ENCODE peak calls at places on chromosomes 2 and 18, in seven cellular contexts. F is HCT116, R is K562, N is SK-N-SH, T is T47D, H is HepG2, C is H1. E is an unnamed sample.

GRCh38 chr2:23541453-23542334 is 156.7 kb downstream of the KLHL29 start:
- DNase-seq in F (no peak), R (no peak), N (no peak), T (no peak), H (no peak), C (no peak), E (no peak)

GRCh38 chr18:8040021-8040420 is 472.9 kb downstream of the PTPRM start:
- DNase-seq in F (no peak), R (no peak), N (no peak), T (no peak), H (no peak), C (no peak), E (no peak)

GRCh38 chr18:8800445-8800844 is 95.1 kb downstream of the MTCL1 start:
- DNase-seq in F (peak), R (no peak), N (no peak), T (peak), H (no peak), C (peak), E (no peak)

GRCh38 chr2:10073706-10074105 is 6.5 kb downstream of the CYS1 start:
- DNase-seq in F (no peak), R (no peak), N (no peak), T (no peak), H (no peak), C (no peak), E (no peak)

GRCh38 chr18:25805323-25805722 is 285.1 kb downstream of the SS18 start:
- DNase-seq in F (no peak), R (no peak), N (no peak), T (no peak), H (no peak), C (no peak), E (no peak)

GRCh38 chr2:10668402-10669012 is 21.3 kb downstream of the NOL10 start:
- DNase-seq in F (peak), R (peak), N (peak), T (peak), H (peak), C (no peak), E (peak)

GRCh38 chr18:78716022-78716421 is 263.6 kb upstream of the SALL3 start:
- DNase-seq in F (no peak), R (no peak), N (no peak), T (no peak), H (no peak), C (no peak), E (no peak)

GRCh38 chr2:240205348-240205747 is 64.9 kb upstream of the OTOS start:
- DNase-seq in F (no peak), R (no peak), N (no peak), T (no peak), H (no peak), C (no peak), E (no peak)

GRCh38 chr2:46074501-46074900 is 222.7 kb upstream of the EPAS1 start:
- DNase-seq in F (no peak), R (no peak), N (no peak), T (no peak), H (no peak), C (no peak), E (no peak)

GRCh38 chr2:47310801-47311560 is 92.0 kb upstream of the MSH2 start:
- DNase-seq in F (no peak), R (no peak), N (peak), T (no peak), H (peak), C (no peak), E (no peak)

GRCh38 chr2:219561179-219562048 is 9.9 kb downstream of the OBSL1 start:
- DNase-seq in F (no peak), R (no peak), N (peak), T (no peak), H (peak), C (no peak), E (no peak)

GRCh38 chr2:219570194-219570923 is 980 bp downstream of the OBSL1 start:
- DNase-seq in F (no peak), R (peak), N (peak), T (peak), H (no peak), C (no peak), E (no peak)

GRCh38 chr2:105744091-105744908 is 412 bp upstream of the NCK2 start:
- DNase-seq in F (no peak), R (peak), N (peak), T (peak), H (peak), C (no peak), E (no peak)

GRCh38 chr18:70280007-70280925 is 8.6 kb upstream of the SOCS6 start:
- DNase-seq in F (peak), R (no peak), N (no peak), T (no peak), H (no peak), C (no peak), E (no peak)

GRCh38 chr2:146992057-146992456 is 852.8 kb upstream of the ACVR2A start:
- DNase-seq in F (no peak), R (no peak), N (no peak), T (no peak), H (no peak), C (no peak), E (no peak)

GRCh38 chr2:202022755-202023154 is 10.9 kb upstream of the FZD7 start:
- DNase-seq in F (no peak), R (no peak), N (no peak), T (no peak), H (no peak), C (no peak), E (no peak)

GRCh38 chr2:101704046-101704466 is 6.5 kb downstream of the MAP4K4 start:
- DNase-seq in F (no peak), R (no peak), N (no peak), T (no peak), H (no peak), C (no peak), E (no peak)

GRCh38 chr2:161552015-161552414 is 72.2 kb upstream of the SLC4A10 start:
- DNase-seq in F (no peak), R (no peak), N (no peak), T (no peak), H (no peak), C (no peak), E (no peak)

GRCh38 chr2:72915907-72916742 is 1.2 kb upstream of the EMX1 start:
- DNase-seq in F (no peak), R (peak), N (peak), T (peak), H (peak), C (no peak), E (no peak)

GRCh38 chr18:79572093-79572780 is 107.4 kb upstream of the CTDP1 start:
- DNase-seq in F (no peak), R (no peak), N (no peak), T (no peak), H (no peak), C (no peak), E (no peak)

GRCh38 chr2:96756788-96757476 is 3.8 kb upstream of the CNNM4 start:
- DNase-seq in F (no peak), R (no peak), N (no peak), T (no peak), H (no peak), C (no peak), E (no peak)

GRCh38 chr2:58638256-58638795 is 397.2 kb upstream of the FANCL start:
- DNase-seq in F (no peak), R (no peak), N (no peak), T (no peak), H (no peak), C (no peak), E (no peak)

GRCh38 chr18:61466736-61467135 is 133.5 kb downstream of the CDH20 start:
- DNase-seq in F (no peak), R (no peak), N (no peak), T (no peak), H (no peak), C (no peak), E (no peak)

DNA sequence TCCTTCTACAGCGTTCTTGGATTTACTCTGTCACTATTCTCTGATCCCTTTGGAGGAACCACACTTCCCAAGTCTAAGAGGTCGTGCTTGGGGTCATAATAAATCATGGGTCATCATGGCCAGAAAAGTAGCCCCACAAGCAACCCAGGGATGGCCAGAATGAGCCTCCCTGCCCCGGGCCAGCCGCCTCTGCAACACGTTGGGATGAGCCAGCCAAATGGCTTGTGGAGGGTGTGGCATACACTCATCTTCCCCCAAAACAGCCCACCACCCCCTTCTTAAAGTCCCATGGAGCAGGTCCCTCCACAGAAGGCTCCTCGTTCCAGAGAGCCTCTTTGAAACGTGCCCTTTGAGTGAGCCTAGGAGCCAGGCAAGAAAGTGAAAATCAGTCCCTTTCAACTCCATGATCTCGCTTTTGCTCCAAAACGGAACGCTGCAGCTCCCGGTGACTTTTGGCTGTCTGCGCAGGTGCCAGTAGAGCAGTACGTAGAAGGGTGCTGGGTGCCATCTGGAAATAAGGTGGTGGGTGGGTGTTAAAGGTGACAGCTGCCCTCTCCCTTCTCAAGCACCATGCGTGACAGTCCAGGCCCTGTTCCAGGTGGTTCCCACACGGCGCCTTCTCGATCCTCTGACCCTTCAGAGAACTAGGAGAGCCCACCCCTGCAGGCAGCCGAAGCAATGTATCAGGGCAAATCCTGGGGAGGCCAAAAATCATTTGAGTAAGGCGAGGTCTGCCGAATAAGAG is 48.5 kb upstream of the FOSL2 start:
- DNase-seq in F (no peak), R (no peak), N (no peak), T (no peak), H (no peak), C (no peak), E (no peak)
- TF ChIP-seq JUND in F (no peak), R (no peak), N (no peak), T (no peak), H (no peak), C (no peak), E (no peak)

DNA sequence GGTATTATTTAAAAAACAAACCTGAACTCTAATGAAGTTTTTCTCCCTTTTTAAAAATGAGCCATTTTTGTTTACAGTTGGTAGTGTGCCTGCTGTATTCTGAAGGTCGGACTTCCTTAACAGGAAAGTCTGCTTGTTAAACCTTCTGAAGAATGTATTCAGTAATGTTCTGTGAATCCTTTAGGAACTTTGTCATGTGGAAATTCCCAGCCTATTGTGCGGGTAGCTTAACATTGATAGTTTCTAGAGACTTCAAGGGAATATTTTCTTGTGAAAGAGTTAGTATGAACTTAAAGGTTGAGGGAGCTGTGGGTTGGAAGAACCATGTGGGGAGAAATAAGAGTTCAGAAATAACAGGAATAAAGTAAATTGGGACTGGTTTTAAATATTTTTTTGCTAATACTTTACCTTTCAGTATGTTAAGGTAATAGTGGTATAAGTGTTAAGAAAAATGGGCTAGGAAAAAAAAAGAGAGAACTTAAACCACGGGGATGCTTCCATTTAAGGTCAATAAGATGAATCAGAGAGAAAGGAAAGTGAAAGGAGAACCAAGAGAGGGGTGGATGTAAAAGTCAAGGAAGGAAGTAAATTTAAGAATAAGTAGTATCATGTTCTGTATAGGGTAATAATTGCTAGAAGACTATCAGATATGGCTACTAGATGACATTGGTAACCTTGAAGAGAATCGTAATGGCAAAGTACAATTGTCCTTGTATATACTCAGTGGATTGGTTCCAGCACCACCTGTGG is 90.5 kb downstream of the PMS1 start:
- DNase-seq in F (no peak), R (no peak), N (no peak), T (no peak), H (no peak), C (no peak), E (no peak)
- TF ChIP-seq JUND in F (no peak), R (no peak), N (no peak), T (no peak), H (no peak), C (no peak), E (no peak)

GRCh38 chr2:227191367-227191766 is 26.9 kb downstream of the COL4A3 start:
- DNase-seq in F (peak), R (peak), N (no peak), T (no peak), H (peak), C (peak), E (no peak)

GRCh38 chr2:227185616-227186015 is 21.2 kb downstream of the COL4A3 start:
- DNase-seq in F (no peak), R (no peak), N (no peak), T (no peak), H (no peak), C (no peak), E (no peak)

GRCh38 chr2:227186751-227187150 is 22.3 kb downstream of the COL4A3 start:
- DNase-seq in F (no peak), R (no peak), N (no peak), T (no peak), H (no peak), C (no peak), E (no peak)

GRCh38 chr2:227192491-227192890 is 28.1 kb downstream of the COL4A3 start:
- DNase-seq in F (no peak), R (no peak), N (no peak), T (no peak), H (no peak), C (no peak), E (no peak)

GRCh38 chr2:227188292-227188691 is 23.9 kb downstream of the COL4A3 start:
- DNase-seq in F (no peak), R (no peak), N (no peak), T (no peak), H (no peak), C (no peak), E (no peak)
- TF ChIP-seq JUND in F (no peak), R (no peak), N (no peak), T (no peak), H (no peak), C (no peak), E (no peak)

DNA sequence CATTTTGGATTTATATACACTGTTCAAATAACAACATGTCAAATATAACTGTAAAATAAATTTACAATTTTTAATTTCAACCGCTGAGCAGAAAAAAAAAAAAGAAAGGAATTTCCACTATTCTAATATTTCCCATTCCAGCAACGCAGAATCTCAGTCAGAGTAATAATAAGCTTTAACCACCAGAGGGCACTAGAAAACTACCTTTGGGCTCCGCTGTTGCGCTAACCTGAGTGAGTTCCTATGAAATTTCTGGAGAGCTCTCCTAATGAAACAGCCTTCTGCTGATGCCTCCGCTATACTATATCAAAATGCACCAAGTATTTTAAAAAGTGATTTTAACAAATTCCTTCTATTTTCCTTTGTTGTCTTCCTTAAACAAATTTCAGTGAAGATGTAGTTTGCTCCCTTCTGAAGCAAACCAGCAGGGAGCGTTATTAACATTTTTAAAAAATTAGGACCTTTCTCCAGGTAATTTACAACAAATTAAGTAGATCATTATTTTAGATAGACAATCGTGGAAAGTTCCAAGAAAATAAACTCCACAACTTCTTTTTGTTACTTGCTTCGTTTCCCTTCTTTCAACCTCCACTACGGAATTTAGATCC is 23.0 kb downstream of the ERMN start:
- DNase-seq in F (peak), R (peak), N (peak), T (peak), H (peak), C (no peak), E (peak)
- TF ChIP-seq JUND in F (no peak), R (no peak), N (no peak), T (no peak), H (no peak), C (no peak), E (no peak)

GRCh38 chr18:66873899-66874298 is 270.0 kb upstream of the CDH19 start:
- DNase-seq in F (no peak), R (no peak), N (no peak), T (no peak), H (peak), C (no peak), E (no peak)
- TF ChIP-seq JUND in F (no peak), R (no peak), N (no peak), T (no peak), H (no peak), C (no peak), E (no peak)